ENCODE peak calls at places on chromosomes 12 and 14, in nine cellular contexts. C is GM12878, N is HCT116, D is endothelial cell of umbilical vein, W is SK-N-SH, B is A549, Z is HepG2, Y is K562, S is H1. P is an unnamed sample.

GRCh38 chr14:35965425-35965824 is 139.3 kb downstream of the BRMS1L start:
- DNase-seq in C (no peak), N (no peak), D (no peak), W (no peak), B (no peak), Z (no peak), Y (no peak), S (no peak), P (no peak)

GRCh38 chr14:31084385-31084784 is 58.2 kb upstream of the STRN3 start:
- DNase-seq in C (no peak), N (no peak), D (no peak), W (no peak), B (no peak), Z (peak; percentile 42), Y (peak; percentile 39), S (no peak), P (no peak)

GRCh38 chr14:100419856-100420255 is 96.7 kb downstream of the SLC25A47 start:
- DNase-seq in C (no peak), N (no peak), D (no peak), W (peak; percentile 70), B (no peak), Z (peak; percentile 12), Y (no peak), S (no peak), P (no peak)

GRCh38 chr12:57355734-57356133 is 75.1 kb downstream of the R3HDM2 start:
- DNase-seq in C (no peak), N (no peak), D (no peak), W (no peak), B (no peak), Z (no peak), Y (no peak), S (no peak), P (no peak)

GRCh38 chr14:94123296-94123695 is 6.1 kb downstream of the IFI27L2 start:
- DNase-seq in C (no peak), N (no peak), D (no peak), W (no peak), B (no peak), Z (no peak), Y (no peak), S (no peak), P (no peak)

GRCh38 chr12:121803861-121804416 is at the start of gene SETD1B:
- DNase-seq in C (no peak), N (no peak), D (peak; percentile 33), W (peak; percentile 65), B (peak; percentile 76), Z (no peak), Y (peak; percentile 78), S (no peak), P (peak; percentile 91)

GRCh38 chr14:68250950-68251765 is 431.6 kb downstream of the RAD51B start:
- DNase-seq in C (no peak), N (no peak), D (peak; percentile 4), W (no peak), B (no peak), Z (no peak), Y (no peak), S (no peak), P (no peak)

GRCh38 chr12:68175566-68176033 is 16.1 kb upstream of the IFNG start:
- DNase-seq in C (peak; percentile 63), N (no peak), D (no peak), W (no peak), B (no peak), Z (no peak), Y (no peak), S (no peak), P (no peak)

GRCh38 chr12:20264608-20265114 is 103.7 kb upstream of the PDE3A start:
- DNase-seq in C (no peak), N (no peak), D (no peak), W (no peak), B (peak; percentile 24), Z (no peak), Y (no peak), S (peak; percentile 55), P (no peak)

GRCh38 chr14:101473045-101473729 is 88.1 kb upstream of the DIO3 start:
- DNase-seq in C (no peak), N (no peak), D (no peak), W (no peak), B (no peak), Z (no peak), Y (no peak), S (peak; percentile 39), P (no peak)

GRCh38 chr12:109706398-109706746 is 7.3 kb upstream of the FAM222A start:
- DNase-seq in C (no peak), N (no peak), D (no peak), W (no peak), B (no peak), Z (no peak), Y (no peak), S (no peak), P (no peak)

GRCh38 chr12:104488383-104488782 is 31.6 kb downstream of the CHST11 start:
- DNase-seq in C (no peak), N (no peak), D (no peak), W (no peak), B (no peak), Z (no peak), Y (no peak), S (no peak), P (no peak)

GRCh38 chr12:104493504-104493903 is 36.8 kb downstream of the CHST11 start:
- DNase-seq in C (no peak), N (no peak), D (no peak), W (no peak), B (no peak), Z (no peak), Y (no peak), S (no peak), P (no peak)

GRCh38 chr12:104490221-104490620 is 33.5 kb downstream of the CHST11 start:
- DNase-seq in C (no peak), N (no peak), D (no peak), W (no peak), B (no peak), Z (no peak), Y (no peak), S (no peak), P (peak; percentile 85)

GRCh38 chr12:104494137-104494815 is 37.5 kb downstream of the CHST11 start:
- DNase-seq in C (peak; percentile 57), N (no peak), D (no peak), W (no peak), B (no peak), Z (no peak), Y (peak; percentile 84), S (no peak), P (peak; percentile 58)

GRCh38 chr12:104490850-104491249 is 34.1 kb downstream of the CHST11 start:
- DNase-seq in C (no peak), N (no peak), D (no peak), W (no peak), B (no peak), Z (no peak), Y (no peak), S (no peak), P (no peak)
- TF ChIP-seq MAX in C (no peak), N (no peak), D (no peak), W (no peak), B (no peak), Z (no peak), Y (no peak), S (no peak), P (no peak)

DNA sequence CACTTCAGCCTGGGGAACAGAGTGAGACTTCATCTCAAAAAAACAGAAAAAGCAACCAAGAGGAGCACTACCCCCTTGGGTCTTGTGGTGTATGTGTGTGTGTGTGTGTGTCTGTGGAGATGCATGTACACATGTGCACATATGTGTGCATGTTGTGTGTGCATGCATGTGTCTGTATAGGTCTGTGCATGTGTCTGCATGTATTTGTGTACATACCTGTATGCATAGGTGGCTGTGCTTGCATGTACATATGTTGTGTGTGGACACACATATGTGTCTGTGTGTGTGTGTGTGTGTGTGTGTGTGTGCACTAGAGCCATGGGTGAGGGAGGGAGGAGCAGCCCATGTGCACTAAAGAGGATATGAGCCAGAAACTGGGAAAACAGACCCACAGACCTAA is 49.1 kb downstream of the ARL6IP4 start:
- DNase-seq in C (no peak), N (no peak), D (no peak), W (no peak), B (no peak), Z (no peak), Y (no peak), S (no peak), P (no peak)
- H3K4me3 ChIP-seq in C (no peak overlapping the region), N (no peak overlapping the region), D (no peak overlapping the region), W (no peak overlapping the region), B (no peak overlapping the region), Z (no peak overlapping the region), Y (no peak overlapping the region), S (no peak overlapping the region), P (no peak overlapping the region)

DNA sequence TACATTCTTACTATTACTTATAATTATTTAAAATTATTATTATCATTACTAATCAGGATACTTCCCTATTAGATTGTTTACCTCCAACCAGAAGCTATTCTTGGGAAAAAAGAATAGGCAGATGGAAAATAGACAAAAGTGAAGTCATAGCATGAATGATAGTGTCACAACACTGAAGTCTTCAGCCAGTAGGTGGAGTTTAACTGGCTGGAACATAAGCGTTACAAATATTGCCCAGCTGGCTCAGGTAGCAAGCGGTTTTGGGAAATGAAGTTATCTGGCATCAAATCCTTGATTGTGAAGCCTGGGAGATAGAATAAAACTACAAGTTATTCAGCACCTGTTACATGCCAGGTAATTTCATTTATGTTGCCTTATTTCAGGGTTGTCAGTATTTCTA is 762.9 kb downstream of the C12orf50 start:
- DNase-seq in C (no peak), N (no peak), D (no peak), W (no peak), B (peak; percentile 27), Z (peak; percentile 1), Y (no peak), S (no peak), P (peak; percentile 21)
- TF ChIP-seq CTCF in C (peak; percentile 25), N (peak; percentile 36), D (no peak), W (peak; percentile 20), B (peak; percentile 27), Z (no peak), Y (no peak), S (no peak), P (peak; percentile 19)

GRCh38 chr12:29547844-29548243 is 50.4 kb upstream of the OVCH1 start:
- DNase-seq in C (no peak), N (no peak), D (no peak), W (no peak), B (no peak), Z (no peak), Y (no peak), S (no peak), P (no peak)
- TF ChIP-seq MAX in C (no peak), N (no peak), D (no peak), W (no peak), B (no peak), Z (no peak), Y (no peak), S (no peak), P (no peak)

P was measured in NB4.